ENCODE peak calls at places on chromosomes 1 and 21, in seven cellular contexts. A is BJ, B is heart left ventricle, G is heart right ventricle, O is tibial nerve, L is mucosa of descending colon, K is GM06990. J is an unnamed sample.

GRCh38 chr1:206144605-206145004 is 27.4 kb upstream of the AVPR1B start:
- DNase-seq in A (no peak), B (no peak), G (no peak), O (no peak), L (no peak), K (no peak), J (no peak)

GRCh38 chr1:111515291-111516007 is 12.0 kb upstream of the ADORA3 start:
- DNase-seq in A (no peak), B (peak), G (peak), O (no peak), L (peak), K (peak), J (peak)

GRCh38 chr1:151990856-151991198 is 2.8 kb downstream of the S100A10 start:
- DNase-seq in A (no peak), B (no peak), G (no peak), O (peak), L (no peak), K (no peak), J (no peak)

GRCh38 chr1:46202975-46203737 is at the start of gene LURAP1:
- DNase-seq in A (no peak), B (peak), G (peak), O (peak), L (no peak), K (peak), J (peak)

GRCh38 chr1:110538082-110538481 is 19.1 kb upstream of the KCNA10 start:
- DNase-seq in A (no peak), B (no peak), G (no peak), O (no peak), L (no peak), K (no peak), J (no peak)

GRCh38 chr1:91885331-91885715 is 628 bp downstream of the TGFBR3 start:
- DNase-seq in A (no peak), B (peak), G (peak), O (no peak), L (peak), K (peak), J (peak)

GRCh38 chr1:238624786-238625185 is 734.1 kb upstream of the ZP4 start:
- DNase-seq in A (no peak), B (no peak), G (no peak), O (no peak), L (no peak), K (no peak), J (no peak)

GRCh38 chr1:53449026-53449425 is 10.2 kb upstream of the DMRTB1 start:
- DNase-seq in A (peak), B (no peak), G (no peak), O (no peak), L (no peak), K (no peak), J (no peak)

GRCh38 chr1:203475012-203475981 is at the start of gene PRELP:
- DNase-seq in A (no peak), B (no peak), G (peak), O (peak), L (no peak), K (no peak), J (no peak)

GRCh38 chr1:163588796-163589195 is 267.0 kb downstream of the NUF2 start:
- DNase-seq in A (no peak), B (no peak), G (no peak), O (no peak), L (no peak), K (no peak), J (no peak)

GRCh38 chr1:183461350-183461749 is 10.9 kb upstream of the SMG7 start:
- DNase-seq in A (no peak), B (no peak), G (no peak), O (peak), L (no peak), K (no peak), J (no peak)

GRCh38 chr1:203692565-203693470 is 66.2 kb downstream of the ATP2B4 start:
- DNase-seq in A (peak), B (peak), G (peak), O (peak), L (peak), K (no peak), J (peak)

GRCh38 chr1:2785631-2786328 is 15.7 kb downstream of the TTC34 start:
- DNase-seq in A (no peak), B (peak), G (no peak), O (no peak), L (peak), K (peak), J (peak)

GRCh38 chr21:37849703-37850102 is 66.6 kb downstream of the KCNJ6 start:
- DNase-seq in A (peak), B (no peak), G (no peak), O (no peak), L (no peak), K (no peak), J (no peak)

GRCh38 chr1:10939654-10940450 is 72.6 kb upstream of the TARDBP start:
- DNase-seq in A (no peak), B (peak), G (no peak), O (no peak), L (peak), K (peak), J (peak)

GRCh38 chr1:156664046-156664948 is 12.9 kb downstream of the NES start:
- DNase-seq in A (no peak), B (no peak), G (no peak), O (no peak), L (peak), K (no peak), J (no peak)

GRCh38 chr1:217889401-217889800 is 258.3 kb downstream of the SPATA17 start:
- DNase-seq in A (no peak), B (no peak), G (peak), O (no peak), L (no peak), K (no peak), J (no peak)

GRCh38 chr1:230348386-230349022 is 77.6 kb downstream of the PGBD5 start:
- DNase-seq in A (no peak), B (no peak), G (no peak), O (no peak), L (no peak), K (no peak), J (no peak)

GRCh38 chr1:20551945-20552727 is at the start of gene FAM43B:
- DNase-seq in A (no peak), B (peak), G (peak), O (peak), L (peak), K (no peak), J (peak)

GRCh38 chr1:190849346-190849745 is 371.7 kb upstream of the BRINP3 start:
- DNase-seq in A (no peak), B (no peak), G (no peak), O (no peak), L (no peak), K (no peak), J (no peak)

GRCh38 chr1:24743404-24744211 is 1.6 kb upstream of the CLIC4 start:
- DNase-seq in A (no peak), B (no peak), G (no peak), O (no peak), L (no peak), K (peak), J (no peak)

GRCh38 chr1:61052393-61053280 is 29.7 kb upstream of the NFIA start:
- DNase-seq in A (no peak), B (no peak), G (no peak), O (peak), L (no peak), K (no peak), J (no peak)

GRCh38 chr1:65412984-65413375 is 7.5 kb upstream of the LEPR start:
- DNase-seq in A (peak), B (no peak), G (no peak), O (no peak), L (no peak), K (no peak), J (no peak)

GRCh38 chr1:29171089-29171488 is 10.6 kb downstream of the SRSF4 start:
- DNase-seq in A (no peak), B (no peak), G (no peak), O (no peak), L (no peak), K (no peak), J (no peak)

GRCh38 chr1:204583909-204584632 is 67.9 kb downstream of the MDM4 start:
- DNase-seq in A (no peak), B (peak), G (peak), O (no peak), L (no peak), K (no peak), J (no peak)

GRCh38 chr1:55053265-55053954 is 14.1 kb downstream of the PCSK9 start:
- DNase-seq in A (no peak), B (no peak), G (no peak), O (peak), L (no peak), K (no peak), J (peak)

GRCh38 chr1:239179001-239179400 is 207.4 kb upstream of the CHRM3 start:
- DNase-seq in A (no peak), B (no peak), G (no peak), O (no peak), L (no peak), K (no peak), J (no peak)

GRCh38 chr1:8094481-8095241 is 68.6 kb upstream of the ERRFI1 start:
- DNase-seq in A (no peak), B (no peak), G (no peak), O (no peak), L (no peak), K (no peak), J (no peak)

GRCh38 chr21:43188181-43188580 is 19.4 kb downstream of the CRYAA start:
- DNase-seq in A (no peak), B (no peak), G (no peak), O (peak), L (peak), K (no peak), J (no peak)

GRCh38 chr1:183586897-183587296 is 3.4 kb downstream of the NCF2 start:
- DNase-seq in A (no peak), B (no peak), G (no peak), O (no peak), L (no peak), K (no peak), J (no peak)

GRCh38 chr1:164638506-164639202 is 79.7 kb downstream of the PBX1 start:
- DNase-seq in A (no peak), B (no peak), G (no peak), O (no peak), L (no peak), K (no peak), J (no peak)

GRCh38 chr1:201882665-201883132 is 6.0 kb upstream of the SHISA4 start:
- DNase-seq in A (peak), B (no peak), G (no peak), O (no peak), L (no peak), K (peak), J (peak)

GRCh38 chr1:54324750-54325704 is 81.2 kb downstream of the SSBP3 start:
- DNase-seq in A (no peak), B (no peak), G (no peak), O (peak), L (no peak), K (no peak), J (no peak)

GRCh38 chr1:192739476-192740184 is 69.2 kb upstream of the RGS2 start:
- DNase-seq in A (no peak), B (no peak), G (no peak), O (no peak), L (no peak), K (no peak), J (no peak)

GRCh38 chr1:230754831-230755230 is 7.6 kb downstream of the CAPN9 start:
- DNase-seq in A (no peak), B (peak), G (peak), O (no peak), L (peak), K (no peak), J (no peak)

GRCh38 chr1:67355745-67356424 is 48.2 kb downstream of the IL12RB2 start:
- DNase-seq in A (peak), B (no peak), G (no peak), O (no peak), L (no peak), K (no peak), J (no peak)

GRCh38 chr1:235078927-235079381 is 49.7 kb downstream of the TOMM20 start:
- DNase-seq in A (no peak), B (no peak), G (no peak), O (no peak), L (no peak), K (peak), J (no peak)

GRCh38 chr1:98044766-98045165 is 123.9 kb upstream of the DPYD start:
- DNase-seq in A (no peak), B (peak), G (no peak), O (no peak), L (no peak), K (no peak), J (no peak)
- H3K4me3 ChIP-seq in A (peak), B (no peak), G (peak), O (no peak), L (no peak), K (no peak), J (peak)

GRCh38 chr1:41492341-41492848 is 7.9 kb upstream of the EDN2 start:
- DNase-seq in A (no peak), B (peak), G (no peak), O (no peak), L (peak), K (no peak), J (no peak)
- TF ChIP-seq CTCF in A (peak), B (peak), G (peak), O (no peak), L (peak), K (peak), J (peak)

GRCh38 chr1:27098447-27099153 is 56.3 kb downstream of the SLC9A1 start:
- DNase-seq in A (no peak), B (no peak), G (peak), O (no peak), L (peak), K (no peak), J (peak)

GRCh38 chr1:27101696-27102095 is 53.2 kb downstream of the SLC9A1 start:
- DNase-seq in A (no peak), B (no peak), G (no peak), O (no peak), L (no peak), K (no peak), J (no peak)

GRCh38 chr1:27100797-27101491 is 54.0 kb downstream of the SLC9A1 start:
- DNase-seq in A (no peak), B (no peak), G (no peak), O (no peak), L (no peak), K (no peak), J (no peak)

GRCh38 chr1:27099154-27099903 is 55.6 kb downstream of the SLC9A1 start:
- DNase-seq in A (peak), B (peak), G (peak), O (peak), L (peak), K (peak), J (peak)

DNA sequence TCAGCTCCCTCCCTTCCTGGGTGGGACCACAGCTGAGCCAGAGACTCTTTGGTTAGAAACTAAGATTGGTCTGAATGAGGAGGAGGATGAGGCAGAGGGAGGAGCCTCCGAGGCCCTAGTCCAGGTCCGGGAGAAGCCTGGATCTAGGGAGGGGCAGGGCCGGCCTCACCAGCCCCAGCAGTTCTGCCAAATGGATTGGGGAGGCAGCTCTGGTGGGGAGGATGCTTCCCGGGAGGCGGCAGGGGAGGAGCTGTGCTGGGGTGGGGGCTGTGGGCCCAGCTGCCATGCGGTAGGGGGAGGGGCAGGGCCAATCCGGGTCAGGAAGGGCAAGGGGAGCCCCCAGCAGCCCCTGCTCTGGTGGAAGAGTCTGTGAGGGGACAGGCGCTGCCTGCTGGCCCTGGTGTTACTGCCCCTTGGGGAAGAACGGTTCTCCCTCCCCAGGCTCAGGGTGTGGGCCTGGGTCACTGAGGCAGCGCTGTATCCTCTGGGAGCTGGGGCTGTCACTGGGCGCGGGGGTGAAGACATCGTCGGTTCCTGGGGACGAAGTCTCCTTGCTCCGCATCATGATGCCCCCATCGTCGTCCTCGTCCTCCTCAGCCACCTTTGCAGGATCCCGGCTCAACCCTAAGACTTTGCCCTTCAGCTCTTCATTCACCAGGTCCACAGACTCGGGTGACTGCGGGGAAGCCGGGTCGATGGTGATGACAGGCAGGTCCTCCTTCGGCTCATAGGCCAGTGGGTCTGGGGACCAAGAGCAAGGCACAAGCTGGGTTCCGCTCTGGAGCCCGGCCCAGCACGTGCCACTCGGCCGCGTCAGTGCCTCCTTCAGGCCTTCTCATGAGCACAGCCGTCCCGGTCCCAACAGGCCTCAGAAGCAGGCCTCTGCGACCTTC is 54.8 kb downstream of the SLC9A1 start:
- DNase-seq in A (no peak), B (peak), G (peak), O (no peak), L (peak), K (no peak), J (peak)
- H3K4me3 ChIP-seq in A (no peak), B (no peak), G (no peak), O (no peak), L (no peak), K (no peak), J (no peak)

GRCh38 chr1:197180252-197180878 is 33.9 kb upstream of the ASPM start:
- DNase-seq in A (no peak), B (no peak), G (no peak), O (no peak), L (no peak), K (no peak), J (no peak)
- TF ChIP-seq CTCF in A (peak), B (peak), G (peak), O (peak), L (no peak), K (peak), J (peak)

GRCh38 chr1:248843687-248844086 is 5.7 kb downstream of the ZNF672 start:
- DNase-seq in A (no peak), B (no peak), G (no peak), O (no peak), L (no peak), K (no peak), J (no peak)

GRCh38 chr1:248840946-248841345 is 2.9 kb downstream of the ZNF672 start:
- DNase-seq in A (no peak), B (no peak), G (no peak), O (no peak), L (no peak), K (no peak), J (no peak)

GRCh38 chr1:248842781-248843331 is 4.8 kb downstream of the ZNF672 start:
- DNase-seq in A (no peak), B (no peak), G (no peak), O (no peak), L (no peak), K (no peak), J (no peak)

GRCh38 chr1:248844526-248844925 is 6.5 kb downstream of the ZNF672 start:
- DNase-seq in A (no peak), B (no peak), G (no peak), O (no peak), L (no peak), K (no peak), J (no peak)

GRCh38 chr1:248841702-248842395 is 3.8 kb downstream of the ZNF672 start:
- DNase-seq in A (no peak), B (no peak), G (peak), O (peak), L (no peak), K (no peak), J (no peak)
- H3K4me3 ChIP-seq in A (no peak), B (no peak), G (peak), O (no peak), L (no peak), K (no peak), J (no peak)

GRCh38 chr1:17759114-17759513 is 4.0 kb downstream of the ACTL8 start:
- DNase-seq in A (no peak), B (peak), G (no peak), O (no peak), L (peak), K (peak), J (no peak)
- TF ChIP-seq CTCF in A (peak), B (no peak), G (no peak), O (no peak), L (no peak), K (peak), J (no peak)

GRCh38 chr21:20551939-20552338 is 446.3 kb upstream of the NCAM2 start:
- DNase-seq in A (no peak), B (no peak), G (no peak), O (no peak), L (no peak), K (no peak), J (no peak)
- H3K4me3 ChIP-seq in A (no peak), B (no peak), G (no peak), O (no peak), L (no peak), K (no peak), J (no peak)

GRCh38 chr21:16082038-16082816 is 352.4 kb downstream of the USP25 start:
- DNase-seq in A (no peak), B (no peak), G (no peak), O (no peak), L (no peak), K (no peak), J (no peak)
- TF ChIP-seq CTCF in A (peak), B (peak), G (peak), O (peak), L (no peak), K (peak), J (peak)